ENCODE peak calls at places on chromosomes 2 and 18, in eight cellular contexts. U, X, E, A, L, W, K and P are unnamed samples.

GRCh38 chr2:95344656-95345055 is 47.5 kb downstream of the KCNIP3 start:
- DNase-seq in U (no peak), E (no peak), A (no peak), W (no peak), K (no peak), L (no peak), X (no peak), P (no peak)

GRCh38 chr2:65075176-65075575 is 19.0 kb downstream of the CEP68 start:
- DNase-seq in X (no peak), E (no peak), W (no peak), L (no peak), U (no peak), K (no peak), A (no peak), P (no peak)

GRCh38 chr18:35572644-35573043 is 8.9 kb upstream of the GALNT1 start:
- DNase-seq in K (no peak), U (no peak), W (no peak), L (no peak), X (no peak), E (no peak), A (no peak), P (no peak)

GRCh38 chr2:143803936-143804335 is 674.7 kb downstream of the ARHGAP15 start:
- DNase-seq in W (no peak), U (no peak), K (no peak), L (no peak), A (no peak), X (no peak), E (no peak), P (no peak)

GRCh38 chr2:70354264-70354949 is 52.5 kb upstream of the FAM136A start:
- DNase-seq in K (no peak), X (peak; percentile 42), W (no peak), A (peak; percentile 61), L (no peak), E (no peak), U (peak; percentile 65), P (no peak)

GRCh38 chr2:197851451-197851850 is 47.1 kb downstream of the PLCL1 start:
- DNase-seq in X (no peak), W (no peak), U (no peak), E (peak; percentile 20), K (no peak), A (no peak), L (peak; percentile 14), P (no peak)

GRCh38 chr2:38443021-38443541 is 66.0 kb upstream of the ATL2 start:
- DNase-seq in A (no peak), E (no peak), U (peak; percentile 86), K (no peak), L (no peak), X (no peak), W (no peak), P (no peak)

GRCh38 chr2:181658444-181658843 is 1.5 kb upstream of the CERKL start:
- DNase-seq in K (no peak), W (no peak), X (no peak), L (no peak), E (peak; percentile 13), U (no peak), A (no peak), P (no peak)

GRCh38 chr2:162002623-162003200 is 71.3 kb downstream of the DPP4 start:
- DNase-seq in W (no peak), L (no peak), U (no peak), A (no peak), K (no peak), X (no peak), E (no peak), P (no peak)

GRCh38 chr2:54546518-54546917 is 90.4 kb downstream of the SPTBN1 start:
- DNase-seq in A (no peak), L (no peak), K (no peak), E (no peak), X (no peak), W (no peak), U (no peak), P (no peak)

GRCh38 chr2:9552491-9553178 is 3.0 kb downstream of the ADAM17 start:
- DNase-seq in X (peak; percentile 66), E (no peak), A (peak; percentile 44), L (peak; percentile 32), U (peak; percentile 94), K (no peak), W (no peak), P (no peak)

GRCh38 chr18:77702686-77703085 is 453.0 kb downstream of the GALR1 start:
- DNase-seq in E (peak; percentile 37), X (peak; percentile 17), W (no peak), U (no peak), L (peak; percentile 54), A (no peak), K (peak; percentile 10), P (no peak)

GRCh38 chr2:171673928-171674327 is 13.3 kb upstream of the DYNC1I2 start:
- DNase-seq in U (no peak), W (no peak), X (no peak), E (no peak), A (no peak), L (no peak), K (no peak), P (no peak)

GRCh38 chr2:105287692-105288091 is 41.8 kb downstream of the TGFBRAP1 start:
- DNase-seq in K (peak; percentile 35), E (peak; percentile 58), X (peak; percentile 39), U (peak; percentile 29), W (no peak), A (peak; percentile 15), L (peak; percentile 67), P (no peak)

GRCh38 chr18:66993492-66993891 is 389.6 kb upstream of the CDH19 start:
- DNase-seq in E (no peak), X (peak; percentile 0), W (no peak), K (no peak), U (peak; percentile 20), L (no peak), A (no peak), P (no peak)

GRCh38 chr18:66995270-66995669 is 391.4 kb upstream of the CDH19 start:
- DNase-seq in W (no peak), E (no peak), X (no peak), A (no peak), L (no peak), K (no peak), U (no peak), P (no peak)

GRCh38 chr18:66994790-66995189 is 390.9 kb upstream of the CDH19 start:
- DNase-seq in A (no peak), E (no peak), W (no peak), U (no peak), X (no peak), K (no peak), L (no peak), P (no peak)

DNA sequence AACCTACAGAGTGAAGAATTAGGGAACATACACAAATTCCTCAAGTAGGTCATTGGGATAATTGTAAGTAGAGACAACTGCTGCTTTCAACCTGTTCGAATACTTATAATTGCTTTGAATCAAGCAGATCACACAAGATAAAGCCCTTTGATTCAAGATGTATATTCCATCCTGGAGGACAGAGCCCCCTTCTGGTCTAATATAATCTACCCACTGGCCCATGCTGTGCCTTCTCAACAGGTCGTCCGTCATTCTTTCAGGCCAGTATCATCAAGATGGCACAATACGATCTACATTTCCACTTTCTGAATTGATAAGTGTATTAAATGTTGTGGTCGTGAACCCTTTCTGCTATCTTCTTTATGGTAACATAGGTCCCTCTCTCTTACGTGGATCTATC is 387.0 kb upstream of the CDH19 start:
- DNase-seq in X (no peak), L (no peak), E (no peak), W (no peak), A (no peak), K (no peak), U (no peak), P (no peak)
- TF ChIP-seq CTCF in X (no peak), L (no peak), E (no peak), W (no peak), A (no peak), K (no peak), U (no peak), P (no peak)

GRCh38 chr2:180336550-180336949 is 329.5 kb upstream of the CWC22 start:
- DNase-seq in K (no peak), X (no peak), A (no peak), W (no peak), L (no peak), U (no peak), E (no peak), P (no peak)
- TF ChIP-seq CTCF in K (no peak), X (no peak), A (no peak), W (no peak), L (no peak), U (no peak), E (no peak), P (no peak)

GRCh38 chr2:41498791-41499190 is 549.0 kb upstream of the PKDCC start:
- DNase-seq in W (no peak), U (no peak), A (no peak), E (no peak), X (no peak), K (no peak), L (peak; percentile 21), P (no peak)

GRCh38 chr2:41495050-41495449 is 552.8 kb upstream of the PKDCC start:
- DNase-seq in E (no peak), U (peak; percentile 2), A (no peak), K (peak; percentile 18), X (no peak), L (no peak), W (no peak), P (no peak)

GRCh38 chr2:41502752-41503151 is 545.1 kb upstream of the PKDCC start:
- DNase-seq in W (no peak), K (no peak), X (no peak), E (no peak), A (no peak), L (no peak), U (no peak), P (no peak)

GRCh38 chr2:41500895-41501294 is 546.9 kb upstream of the PKDCC start:
- DNase-seq in U (no peak), A (no peak), X (no peak), E (no peak), K (no peak), L (no peak), W (no peak), P (no peak)

DNA sequence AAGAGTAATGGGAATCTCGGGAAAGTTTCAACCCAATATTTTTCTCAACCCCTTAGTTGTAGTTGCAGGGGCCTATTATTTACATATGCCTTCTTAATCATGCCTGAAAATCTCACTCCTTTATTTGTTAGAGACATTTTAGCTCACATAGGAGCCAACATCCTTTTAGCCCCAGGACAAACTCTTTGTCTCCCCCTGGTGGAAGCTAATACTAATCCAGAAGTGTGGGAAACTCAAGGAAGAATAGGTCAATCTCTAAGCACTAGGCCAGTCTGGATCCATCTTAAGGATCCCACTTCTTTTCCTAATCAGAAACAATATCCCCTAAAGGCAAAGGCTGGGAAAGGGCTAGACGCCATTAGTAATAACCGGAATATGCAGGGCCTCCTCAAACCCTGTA is 550.9 kb upstream of the PKDCC start:
- DNase-seq in E (no peak), L (no peak), U (no peak), W (no peak), A (no peak), X (no peak), K (no peak), P (no peak)
- TF ChIP-seq CTCF in E (no peak), L (peak; percentile 5), U (peak; percentile 26), W (peak; percentile 20), A (peak; percentile 34), X (no peak), K (no peak), P (no peak)

DNA sequence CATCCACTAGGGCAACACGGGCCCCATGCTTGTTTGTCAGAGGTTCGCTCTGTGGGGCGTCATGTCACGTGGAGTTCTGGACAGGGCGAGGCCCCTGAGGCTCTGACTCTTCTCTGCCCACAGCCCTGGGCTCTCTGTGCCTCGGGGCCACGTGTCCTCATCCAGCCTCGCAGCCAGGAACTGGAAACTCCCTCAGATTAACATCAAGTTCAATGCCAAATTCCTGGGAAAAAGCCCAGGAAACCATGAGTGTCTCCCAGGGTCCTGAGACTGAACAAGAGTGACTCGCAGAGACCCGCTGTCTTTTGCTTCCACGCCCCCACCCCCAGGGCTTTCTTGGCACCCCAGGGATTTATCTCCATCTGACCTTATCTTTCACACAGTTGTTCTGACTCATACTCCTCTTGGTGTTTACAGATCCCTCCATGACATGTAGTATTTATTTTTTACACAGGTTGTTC is 174.0 kb upstream of the PIEZO2 start:
- DNase-seq in W (no peak), U (peak; percentile 14), A (peak; percentile 76), X (no peak), L (no peak), E (no peak), K (no peak), P (no peak)
- TF ChIP-seq CTCF in W (no peak), U (no peak), A (no peak), X (no peak), L (no peak), E (no peak), K (no peak), P (no peak)